ENCODE peak calls at places on chromosome 12, in seven cellular contexts. C is keratinocyte, T is mucosa of descending colon, W is cardiac muscle cell, Q is HCT116, S is vagina, I is psoas muscle. E is an unnamed sample. For H3K4me1, the result is how much of the 10 kb centered on the place peaks cover.

GRCh38 chr12:124295431-124296058 is 652 bp downstream of the RFLNA start:
- DNase-seq in S (no peak), T (no peak), W (no peak), C (no peak), I (no peak), Q (no peak), E (no peak)

GRCh38 chr12:52356031-52356761 is 11.1 kb downstream of the KRT85 start:
- DNase-seq in I (no peak), C (no peak), W (no peak), Q (no peak), S (no peak), T (no peak), E (no peak)

GRCh38 chr12:53683983-53684382 is 8.1 kb upstream of the ATP5MC2 start:
- DNase-seq in I (no peak), S (no peak), Q (no peak), T (no peak), W (no peak), C (no peak), E (no peak)

GRCh38 chr12:2998789-2999264 is 39.6 kb downstream of the TEAD4 start:
- DNase-seq in S (no peak), I (peak), W (peak), Q (no peak), T (peak), C (no peak), E (peak)

GRCh38 chr12:26347300-26347699 is 151.9 kb downstream of the SSPN start:
- DNase-seq in Q (no peak), T (no peak), S (no peak), I (no peak), C (no peak), W (no peak), E (no peak)

GRCh38 chr12:32874083-32874482 is 22.5 kb downstream of the PKP2 start:
- DNase-seq in C (no peak), T (no peak), S (no peak), Q (no peak), I (no peak), W (no peak), E (no peak)

GRCh38 chr12:124248862-124249825 is 45.7 kb upstream of the RFLNA start:
- DNase-seq in Q (no peak), I (no peak), W (no peak), C (no peak), T (no peak), S (no peak), E (no peak)

GRCh38 chr12:64800640-64801039 is 23.8 kb upstream of the TBC1D30 start:
- DNase-seq in S (no peak), I (no peak), Q (no peak), W (no peak), T (no peak), C (no peak), E (no peak)

GRCh38 chr12:2075558-2076195 is 22.9 kb downstream of the CACNA1C start:
- DNase-seq in I (no peak), C (no peak), W (no peak), T (no peak), S (no peak), Q (no peak), E (no peak)

GRCh38 chr12:82627799-82628198 is 58.9 kb upstream of the TMTC2 start:
- DNase-seq in S (no peak), I (no peak), W (peak), Q (peak), C (no peak), T (no peak), E (no peak)

GRCh38 chr12:97940105-97940504 is 477.5 kb downstream of the RMST start:
- DNase-seq in S (no peak), W (no peak), I (no peak), T (no peak), Q (no peak), C (no peak), E (no peak)

GRCh38 chr12:47636908-47637780 is 68.7 kb downstream of the RPAP3 start:
- DNase-seq in T (peak), S (no peak), Q (peak), W (peak), C (peak), I (peak), E (no peak)

GRCh38 chr12:131380220-131380957 is 330.5 kb upstream of the SFSWAP start:
- DNase-seq in S (no peak), Q (no peak), C (no peak), I (no peak), T (no peak), W (no peak), E (no peak)

GRCh38 chr12:114967187-114967586 is 283.2 kb upstream of the TBX3 start:
- DNase-seq in W (no peak), Q (no peak), I (no peak), T (no peak), C (no peak), S (no peak), E (no peak)

GRCh38 chr12:25976289-25976688 is 17.8 kb downstream of the RASSF8 start:
- DNase-seq in Q (no peak), S (no peak), I (no peak), C (no peak), W (no peak), T (no peak), E (no peak)

GRCh38 chr12:46523446-46523845 is 150.9 kb upstream of the SLC38A2 start:
- DNase-seq in S (no peak), T (no peak), W (no peak), I (no peak), Q (no peak), C (no peak), E (peak)

GRCh38 chr12:57888407-57889157 is 42.1 kb upstream of the CTDSP2 start:
- DNase-seq in S (no peak), W (peak), C (peak), I (no peak), T (peak), Q (no peak), E (no peak)

GRCh38 chr12:19847294-19848059 is 408.2 kb downstream of the AEBP2 start:
- DNase-seq in T (no peak), Q (no peak), S (no peak), W (peak), I (no peak), C (no peak), E (peak)

GRCh38 chr12:29547151-29547561 is 49.7 kb upstream of the OVCH1 start:
- DNase-seq in W (peak), C (no peak), I (no peak), T (no peak), S (no peak), Q (no peak), E (no peak)

GRCh38 chr12:11758838-11759509 is 109.5 kb downstream of the ETV6 start:
- DNase-seq in I (no peak), T (no peak), C (no peak), W (peak), S (no peak), Q (no peak), E (peak)

GRCh38 chr12:116590561-116590960 is 31.4 kb downstream of the MAP1LC3B2 start:
- DNase-seq in W (no peak), T (no peak), C (no peak), S (no peak), Q (no peak), I (no peak), E (no peak)

GRCh38 chr12:51855586-51856428 is 7.3 kb upstream of the FIGNL2 start:
- DNase-seq in I (peak), C (no peak), Q (no peak), T (no peak), S (no peak), W (peak), E (no peak)

GRCh38 chr12:115752913-115753726 is 524.4 kb downstream of the MED13L start:
- DNase-seq in I (no peak), T (no peak), S (no peak), Q (peak), W (peak), C (no peak), E (peak)

GRCh38 chr12:26869908-26870459 is 37.0 kb upstream of the ITPR2 start:
- DNase-seq in T (no peak), W (no peak), I (no peak), C (no peak), S (no peak), Q (no peak), E (no peak)

GRCh38 chr12:65941388-65941787 is 117.1 kb downstream of the HMGA2 start:
- DNase-seq in C (no peak), I (no peak), T (no peak), Q (no peak), S (no peak), W (peak), E (no peak)

GRCh38 chr12:4177257-4177656 is 96.3 kb upstream of the CCND2 start:
- DNase-seq in I (no peak), Q (no peak), S (no peak), C (no peak), W (no peak), T (no peak), E (no peak)

GRCh38 chr12:2387051-2387834 is 334.5 kb downstream of the CACNA1C start:
- DNase-seq in I (no peak), S (no peak), Q (no peak), C (no peak), T (no peak), W (no peak), E (no peak)

GRCh38 chr12:48285751-48286650 is 64.7 kb downstream of the ZNF641 start:
- DNase-seq in S (no peak), C (no peak), I (no peak), T (no peak), W (no peak), Q (no peak), E (no peak)

GRCh38 chr12:26555139-26555538 is 277.9 kb downstream of the ITPR2 start:
- DNase-seq in T (no peak), C (no peak), Q (no peak), W (peak), I (no peak), S (no peak), E (no peak)

GRCh38 chr12:70606001-70606400 is 31.2 kb downstream of the PTPRB start:
- DNase-seq in S (no peak), C (peak), Q (no peak), W (no peak), I (no peak), T (no peak), E (no peak)

GRCh38 chr12:125773033-125773432 is 707.8 kb downstream of the AACS start:
- DNase-seq in W (no peak), T (no peak), I (no peak), C (no peak), S (no peak), Q (peak), E (no peak)

GRCh38 chr12:15563683-15564082 is 225.5 kb downstream of the EPS8 start:
- DNase-seq in W (peak), T (no peak), Q (no peak), C (no peak), I (no peak), S (no peak), E (peak)

GRCh38 chr12:95700316-95700785 is 90.2 kb downstream of the NTN4 start:
- DNase-seq in I (no peak), W (peak), T (no peak), S (no peak), C (no peak), Q (no peak), E (no peak)

GRCh38 chr12:70830221-70831061 is 90.1 kb downstream of the PTPRR start:
- DNase-seq in W (no peak), T (no peak), I (no peak), S (no peak), C (no peak), Q (no peak), E (no peak)

GRCh38 chr12:109877504-109878246 is 2.7 kb downstream of the GLTP start:
- DNase-seq in S (no peak), C (no peak), Q (no peak), T (no peak), W (no peak), I (no peak), E (no peak)

DNA sequence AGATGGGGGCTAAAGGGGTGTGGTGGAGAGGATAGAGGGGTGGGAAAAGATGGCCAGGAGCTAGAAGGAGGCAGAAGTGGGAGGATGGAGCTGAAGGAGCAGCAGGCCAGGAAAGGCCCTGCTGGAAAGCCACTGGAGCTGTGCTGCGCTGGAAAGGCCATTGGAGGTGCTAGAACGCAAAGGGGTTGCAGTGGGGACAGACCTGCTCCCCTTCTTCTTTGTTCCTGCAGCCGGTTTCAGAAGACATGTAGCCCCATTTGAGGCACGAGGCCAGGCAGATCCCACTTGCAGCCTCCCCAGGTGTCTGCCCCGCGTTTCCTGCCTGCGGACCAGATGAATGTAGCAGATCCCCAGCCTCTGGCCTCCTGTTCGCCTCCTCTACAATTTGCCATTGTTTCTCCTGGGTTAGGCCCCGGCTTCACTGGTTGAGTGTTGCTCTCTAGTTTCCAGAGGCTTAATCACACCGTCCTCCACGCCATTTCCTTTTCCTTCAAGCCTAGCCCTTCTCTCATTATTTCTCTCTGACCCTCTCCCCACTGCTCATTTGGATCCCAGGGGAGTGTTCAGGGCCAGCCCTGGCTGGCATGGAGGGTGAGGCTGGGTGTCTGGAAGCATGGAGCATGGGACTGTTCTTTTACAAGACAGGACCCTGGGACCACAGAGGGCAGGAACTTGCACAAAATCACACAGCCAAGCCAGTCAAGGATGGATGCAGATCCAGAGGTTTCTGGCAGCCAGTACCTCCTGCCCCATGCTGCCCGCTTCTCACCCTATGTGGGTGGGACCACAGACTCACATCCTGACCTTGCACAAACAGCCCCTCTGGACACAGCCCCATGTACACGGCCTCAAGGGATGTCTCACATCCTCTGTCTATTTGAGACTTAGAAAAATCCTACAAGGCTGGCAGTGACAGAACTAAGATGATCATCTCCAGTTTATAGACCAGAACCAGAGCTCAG is 2.3 kb upstream of the GPR162 start:
- DNase-seq in C (no peak), Q (no peak), S (no peak), W (no peak), T (no peak), I (no peak), E (no peak)
- H3K4me1 ChIP-seq in C (under half), Q (under half), S (under half), W (under half), T (under half), I (under half), E (under half)

GRCh38 chr12:6214633-6215032 is 14.4 kb downstream of the CD9 start:
- DNase-seq in I (no peak), C (no peak), T (peak), Q (no peak), W (no peak), S (no peak), E (no peak)

GRCh38 chr12:6216581-6216980 is 16.4 kb downstream of the CD9 start:
- DNase-seq in W (no peak), S (no peak), C (no peak), T (peak), I (no peak), Q (no peak), E (no peak)

GRCh38 chr12:6215120-6215807 is 15.1 kb downstream of the CD9 start:
- DNase-seq in W (no peak), I (no peak), C (no peak), S (no peak), Q (no peak), T (no peak), E (no peak)

GRCh38 chr12:6213969-6214368 is 13.8 kb downstream of the CD9 start:
- DNase-seq in W (no peak), T (no peak), C (no peak), I (no peak), S (no peak), Q (no peak), E (no peak)

GRCh38 chr12:6215932-6216494 is 15.8 kb downstream of the CD9 start:
- DNase-seq in S (no peak), T (peak), Q (peak), I (peak), W (peak), C (peak), E (peak)
- H3K4me1 ChIP-seq in S (half or more), T (half or more), Q (half or more), I (under half), W (under half), C (half or more), E (under half)

GRCh38 chr12:93782854-93783253 is 105.7 kb downstream of the CRADD start:
- DNase-seq in I (no peak), T (no peak), W (no peak), C (no peak), Q (no peak), S (no peak), E (no peak)
- H3K4me1 ChIP-seq in I (half or more), T (under half), W (under half), C (half or more), Q (half or more), S (half or more), E (under half)

GRCh38 chr12:55705802-55706402 is 1.8 kb downstream of the ITGA7 start:
- DNase-seq in S (no peak), Q (no peak), T (no peak), W (no peak), I (peak), C (no peak), E (no peak)

GRCh38 chr12:55708695-55709233 is 1.1 kb upstream of the ITGA7 start:
- DNase-seq in I (peak), W (no peak), Q (no peak), T (no peak), C (no peak), S (no peak), E (no peak)

GRCh38 chr12:55707841-55708694 is at the start of gene ITGA7:
- DNase-seq in W (no peak), S (no peak), Q (no peak), C (no peak), T (peak), I (peak), E (peak)

GRCh38 chr12:55704824-55705780 is 2.6 kb downstream of the ITGA7 start:
- DNase-seq in Q (no peak), T (no peak), C (no peak), S (no peak), W (no peak), I (peak), E (no peak)

GRCh38 chr12:55706840-55707671 is 648 bp downstream of the ITGA7 start:
- DNase-seq in C (no peak), S (no peak), T (no peak), Q (no peak), I (peak), W (no peak), E (no peak)
- H3K4me1 ChIP-seq in C (under half), S (under half), T (under half), Q (under half), I (under half), W (half or more), E (under half)

GRCh38 chr12:68613209-68613904 is 2.7 kb downstream of the RAP1B start:
- DNase-seq in C (no peak), W (no peak), S (no peak), T (no peak), I (no peak), Q (no peak), E (no peak)

GRCh38 chr12:68610435-68611093 is at the start of gene RAP1B:
- DNase-seq in W (peak), T (peak), Q (peak), I (peak), C (no peak), S (no peak), E (peak)

GRCh38 chr12:68611094-68611818 is 557 bp downstream of the RAP1B start:
- DNase-seq in I (peak), C (no peak), W (peak), T (peak), S (no peak), Q (no peak), E (peak)

GRCh38 chr12:68612675-68613074 is 2.0 kb downstream of the RAP1B start:
- DNase-seq in C (no peak), S (no peak), I (no peak), T (no peak), Q (no peak), W (no peak), E (no peak)

DNA sequence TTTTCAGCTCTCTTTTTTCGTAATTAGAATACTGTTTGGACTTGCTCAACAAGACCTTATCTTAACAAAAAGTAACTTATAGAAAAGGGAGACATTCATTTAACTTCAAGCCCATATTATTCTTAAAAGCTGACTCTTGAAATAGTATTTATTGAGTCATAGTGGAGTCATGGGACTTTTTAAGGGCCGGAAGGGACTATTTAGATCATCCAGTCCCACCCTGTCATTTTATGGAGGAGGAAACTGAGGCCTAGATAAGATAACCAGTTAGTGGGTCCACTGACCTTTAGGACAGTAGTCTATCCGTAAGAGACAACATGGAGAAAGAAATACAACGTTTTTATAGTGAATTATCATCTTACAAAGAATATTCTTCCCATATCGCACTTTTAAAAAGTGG is 1.5 kb downstream of the RAP1B start:
- DNase-seq in C (no peak), S (no peak), I (no peak), W (peak), Q (no peak), T (no peak), E (no peak)
- H3K4me1 ChIP-seq in C (under half), S (half or more), I (half or more), W (under half), Q (under half), T (under half), E (under half)

GRCh38 chr12:106084048-106084671 is 54.6 kb downstream of the NUAK1 start:
- DNase-seq in C (no peak), Q (peak), W (peak), T (no peak), I (no peak), S (no peak), E (no peak)

GRCh38 chr12:106084759-106085158 is 54.0 kb downstream of the NUAK1 start:
- DNase-seq in C (no peak), T (no peak), W (no peak), I (no peak), Q (no peak), S (no peak), E (no peak)

GRCh38 chr12:106085213-106085612 is 53.5 kb downstream of the NUAK1 start:
- DNase-seq in W (no peak), I (no peak), Q (no peak), C (no peak), S (no peak), T (no peak), E (no peak)

GRCh38 chr12:106088246-106089200 is 50.2 kb downstream of the NUAK1 start:
- DNase-seq in T (no peak), W (no peak), Q (no peak), I (no peak), C (no peak), S (no peak), E (peak)

GRCh38 chr12:106086696-106087095 is 52.1 kb downstream of the NUAK1 start:
- DNase-seq in Q (no peak), T (no peak), S (no peak), W (no peak), I (no peak), C (no peak), E (no peak)
- H3K4me1 ChIP-seq in Q (under half), T (under half), S (half or more), W (under half), I (under half), C (under half), E (under half)